ENCODE peak calls at places on chromosomes 11 and 22, in ten cellular contexts. Z is IMR-90, J is stomach, I is neural progenitor cell, E is upper lobe of right lung, D is foreskin fibroblast, L is uterus, R is fibroblast of villous mesenchyme, C is psoas muscle, Y is RWPE1. X is an unnamed sample.
A peak's percentile ranks its signal among the peaks of the same experiment; 100 is the strongest.

GRCh38 chr11:12200359-12201015 is 90.1 kb downstream of the MICAL2 start:
- DNase-seq in L (peak; percentile 55), E (peak; percentile 61), J (no peak), Y (peak; percentile 30), Z (peak; percentile 83), C (peak; percentile 51), R (peak; percentile 83), I (no peak), D (peak; percentile 73), X (no peak)

GRCh38 chr11:82902880-82903279 is 1.3 kb downstream of the DDIAS start:
- DNase-seq in R (no peak), E (no peak), Z (no peak), Y (no peak), C (no peak), D (no peak), I (no peak), L (no peak), J (no peak), X (no peak)

GRCh38 chr11:13984616-13985474 is 22.3 kb downstream of the SPON1 start:
- DNase-seq in Y (no peak), C (no peak), R (peak; percentile 94), E (no peak), J (no peak), L (no peak), I (no peak), Z (peak; percentile 95), D (peak; percentile 89), X (no peak)

GRCh38 chr22:45667486-45667885 is 4.1 kb upstream of the ATXN10 start:
- DNase-seq in Z (no peak), J (no peak), C (no peak), D (no peak), E (no peak), I (no peak), Y (no peak), L (no peak), R (no peak), X (no peak)

GRCh38 chr11:74072721-74073120 is 63.8 kb upstream of the UCP3 start:
- DNase-seq in Z (no peak), L (no peak), J (no peak), I (no peak), R (no peak), Y (no peak), D (no peak), C (no peak), E (no peak), X (no peak)

GRCh38 chr11:67584205-67584880 is 731 bp downstream of the GSTP1 start:
- DNase-seq in R (peak; percentile 67), I (peak; percentile 73), L (peak; percentile 77), D (peak; percentile 80), C (peak; percentile 86), Y (peak; percentile 68), Z (peak; percentile 54), J (peak; percentile 81), E (peak; percentile 93), X (no peak)

GRCh38 chr22:46040471-46041465 is 63.8 kb upstream of the WNT7B start:
- DNase-seq in I (no peak), E (peak; percentile 47), D (no peak), R (no peak), Y (no peak), Z (no peak), C (peak; percentile 68), J (peak; percentile 20), L (peak; percentile 15), X (peak; percentile 10)

GRCh38 chr11:57131080-57131790 is 50.5 kb upstream of the LRRC55 start:
- DNase-seq in E (no peak), C (no peak), Z (peak; percentile 13), Y (no peak), D (peak; percentile 41), I (peak; percentile 82), R (peak; percentile 12), J (peak; percentile 57), L (peak; percentile 18), X (no peak)

GRCh38 chr22:21104126-21104691 is 58.5 kb downstream of the LRRC74B start:
- DNase-seq in E (no peak), Z (no peak), D (no peak), C (no peak), I (no peak), Y (no peak), J (no peak), R (no peak), L (no peak), X (no peak)

GRCh38 chr11:96736591-96736990 is 346.8 kb downstream of the JRKL start:
- DNase-seq in J (no peak), L (no peak), C (no peak), R (no peak), Z (no peak), E (no peak), D (no peak), Y (no peak), I (no peak), X (no peak)

GRCh38 chr11:117239295-117239694 is 6.8 kb downstream of the RNF214 start:
- DNase-seq in E (no peak), Z (peak; percentile 96), D (peak; percentile 94), R (peak; percentile 92), Y (peak; percentile 78), I (no peak), J (no peak), L (no peak), C (no peak), X (no peak)

GRCh38 chr11:114964676-114965214 is 286.4 kb downstream of the NXPE2 start:
- DNase-seq in Y (no peak), E (no peak), J (no peak), D (no peak), L (no peak), I (no peak), Z (no peak), C (no peak), R (no peak), X (no peak)

GRCh38 chr22:19878461-19879247 is 24.0 kb upstream of the GNB1L start:
- DNase-seq in I (no peak), D (peak; percentile 86), E (peak; percentile 39), Z (peak; percentile 26), R (peak; percentile 77), Y (no peak), L (peak; percentile 10), J (no peak), C (peak; percentile 47), X (peak; percentile 21)

DNA sequence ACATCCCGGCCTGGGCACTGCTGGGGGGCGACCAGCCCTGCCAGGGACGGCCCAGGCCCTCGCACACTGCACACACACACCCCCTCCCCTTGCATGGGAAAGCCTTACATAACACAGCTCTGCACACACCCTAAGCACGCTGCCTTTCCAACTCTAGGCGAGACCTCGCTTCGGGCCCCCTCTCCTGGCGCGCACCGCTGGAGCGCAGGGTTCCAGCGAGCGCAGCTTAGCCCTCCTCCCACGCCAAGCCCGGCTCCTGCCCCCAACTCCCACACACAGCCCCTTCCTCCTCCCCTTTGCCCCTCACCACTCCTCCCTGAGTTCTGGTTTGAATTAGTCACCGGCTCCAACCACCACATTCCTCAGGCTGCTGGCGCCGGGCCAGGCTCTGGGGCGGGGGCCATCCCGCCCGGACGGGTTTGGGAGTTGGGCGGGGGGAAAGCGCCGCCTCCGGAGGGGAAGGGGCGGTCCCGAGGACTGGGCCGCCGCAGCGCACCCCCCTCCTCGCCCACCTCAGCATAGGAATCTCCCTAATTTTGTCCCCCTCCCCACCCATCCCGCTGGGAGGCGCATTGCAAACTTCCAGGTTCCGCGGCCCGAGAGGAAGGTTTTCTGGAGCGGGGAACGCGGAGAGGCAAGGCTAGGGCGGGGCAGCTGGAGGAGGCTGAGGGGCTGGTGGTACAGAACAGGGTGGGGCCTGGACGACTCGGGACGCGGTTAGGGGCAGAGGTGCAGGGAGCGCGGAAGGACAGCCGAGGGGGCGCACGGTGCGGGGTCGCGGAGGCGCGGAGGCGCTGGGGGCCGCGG is 966 bp downstream of the AHNAK start:
- DNase-seq in I (peak; percentile 87), E (peak; percentile 95), R (peak; percentile 95), L (peak; percentile 96), J (peak; percentile 89), Z (peak; percentile 93), C (peak; percentile 97), D (peak; percentile 97), Y (peak; percentile 96), X (peak; percentile 95)
- TF ChIP-seq CTCF in I (peak; percentile 12), E (no peak), R (peak; percentile 4), L (no peak), J (no peak), Z (peak; percentile 16), C (peak; percentile 6), D (no peak), Y (no peak), X (no peak)

DNA sequence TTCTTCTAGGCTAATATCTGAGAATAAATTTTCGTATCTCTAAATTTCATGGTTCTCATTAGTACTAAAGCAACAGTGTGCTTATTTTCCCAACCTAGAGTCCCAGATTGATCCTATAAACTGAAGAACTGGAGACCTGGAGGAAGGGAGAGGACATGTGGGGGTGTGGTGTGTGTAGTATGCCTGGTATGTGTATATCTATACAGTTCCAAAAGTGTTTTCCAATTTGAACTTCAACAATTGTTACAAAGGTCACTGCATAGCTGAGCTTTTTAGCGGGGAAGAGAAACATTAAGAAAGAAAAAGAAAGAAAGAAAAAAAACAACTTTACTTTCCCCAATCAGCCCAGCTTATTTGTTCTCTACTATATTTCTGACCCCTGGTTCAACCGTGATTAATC is 152.1 kb downstream of the SOX6 start:
- DNase-seq in Z (peak; percentile 17), Y (no peak), J (no peak), I (no peak), R (no peak), D (peak; percentile 3), C (no peak), E (no peak), L (no peak), X (no peak)
- TF ChIP-seq CTCF in Z (no peak), Y (no peak), J (no peak), I (no peak), R (no peak), D (no peak), C (no peak), E (no peak), L (no peak), X (no peak)

GRCh38 chr22:44311104-44311854 is 1.5 kb downstream of the SHISAL1 start:
- DNase-seq in D (no peak), I (no peak), R (no peak), Y (no peak), C (no peak), Z (no peak), L (no peak), J (no peak), E (no peak), X (no peak)
- TF ChIP-seq CTCF in D (no peak), I (no peak), R (no peak), Y (no peak), C (no peak), Z (peak; percentile 5), L (no peak), J (no peak), E (no peak), X (no peak)

DNA sequence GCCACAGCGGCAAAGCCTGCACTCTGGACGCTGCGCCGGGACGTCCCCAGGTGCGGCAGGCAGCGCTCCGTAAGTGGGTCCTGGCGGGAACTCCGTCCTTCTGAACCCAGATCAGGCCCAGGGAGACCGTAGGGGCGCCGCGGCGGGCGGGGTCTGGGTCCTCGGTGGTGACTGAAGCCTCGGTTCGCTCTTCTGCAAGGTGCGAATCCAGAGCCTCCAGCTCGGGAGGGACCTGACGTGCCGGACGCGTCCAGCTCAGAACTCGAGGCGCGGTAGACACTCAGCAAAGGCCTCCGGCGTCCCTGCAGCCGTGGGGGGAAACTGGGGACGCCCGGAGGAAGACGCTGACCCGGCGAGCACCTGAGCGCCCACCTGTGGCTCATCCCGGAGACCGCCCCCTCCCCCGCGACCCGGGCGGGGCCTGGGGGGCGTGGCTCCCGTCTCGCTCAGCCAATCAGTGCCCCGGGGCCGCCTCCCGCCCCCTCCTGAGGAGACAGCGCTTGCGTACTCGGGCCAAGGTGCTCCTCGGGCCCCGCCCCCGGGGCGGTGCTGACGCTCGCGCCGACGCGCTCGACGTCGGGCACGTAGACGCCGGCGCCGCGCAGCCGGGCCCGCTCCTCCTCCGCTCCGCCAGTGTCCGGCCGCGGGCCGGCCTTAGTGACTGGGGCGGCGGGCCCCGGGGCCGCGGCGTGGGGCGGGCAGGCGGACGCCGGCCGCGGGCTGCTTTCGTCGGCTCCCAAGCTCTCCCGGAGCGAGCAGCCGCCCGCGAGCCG is at the start of gene PPFIA1:
- DNase-seq in C (peak; percentile 98), D (peak; percentile 99), E (peak; percentile 98), I (peak; percentile 98), R (peak; percentile 93), J (peak; percentile 97), Y (peak; percentile 98), L (peak; percentile 94), Z (peak; percentile 91), X (peak; percentile 74)
- TF ChIP-seq CTCF in C (no peak), D (no peak), E (no peak), I (no peak), R (no peak), J (no peak), Y (no peak), L (no peak), Z (no peak), X (no peak)

X was measured in omental fat pad.